ENCODE peak calls at places on chromosomes 12 and 14, in four cellular contexts. M is HepG2, G is A549, L is K562. U is an unnamed sample.

GRCh38 chr12:3896851-3897351 is 23.7 kb upstream of the PARP11 start:
- DNase-seq in L (no peak), G (no peak), M (no peak), U (no peak)

GRCh38 chr12:4031703-4032291 is 158.6 kb upstream of the PARP11 start:
- DNase-seq in G (peak; percentile 15), M (no peak), L (no peak), U (peak; percentile 20)

GRCh38 chr12:54859502-54859901 is 5.2 kb downstream of the MUCL1 start:
- DNase-seq in M (no peak), G (no peak), L (no peak), U (no peak)

GRCh38 chr14:105890474-105891220 is 364.3 kb downstream of the TMEM121 start:
- DNase-seq in M (no peak), G (no peak), L (peak; percentile 1), U (no peak)

GRCh38 chr12:105882404-105882803 is 256.4 kb downstream of the NUAK1 start:
- DNase-seq in L (no peak), M (no peak), G (no peak), U (no peak)

GRCh38 chr14:58907803-58908202 is 270.0 kb downstream of the DACT1 start:
- DNase-seq in L (no peak), G (no peak), M (no peak), U (peak; percentile 31)

GRCh38 chr12:112928978-112929377 is 9.3 kb upstream of the OAS3 start:
- DNase-seq in M (no peak), L (no peak), G (no peak), U (no peak)

GRCh38 chr12:112252184-112252583 is 126.8 kb downstream of the TRAFD1 start:
- DNase-seq in L (no peak), M (no peak), G (no peak), U (peak; percentile 59)

GRCh38 chr12:57756406-57757341 is 1.8 kb downstream of the MARCHF9 start:
- DNase-seq in G (peak; percentile 94), M (no peak), L (peak; percentile 72), U (no peak)

GRCh38 chr12:916240-916639 is 33.3 kb downstream of the RAD52 start:
- DNase-seq in M (no peak), G (no peak), L (no peak), U (no peak)

GRCh38 chr14:83924259-83924658 is 1605.7 kb upstream of the FLRT2 start:
- DNase-seq in L (no peak), M (no peak), G (no peak), U (no peak)

GRCh38 chr12:72133497-72134055 is 138.6 kb upstream of the TRHDE start:
- DNase-seq in M (no peak), L (no peak), G (no peak), U (peak; percentile 1)

GRCh38 chr12:131091413-131091975 is 137.8 kb downstream of the ADGRD1 start:
- DNase-seq in M (no peak), G (no peak), L (no peak), U (no peak)

GRCh38 chr12:110023634-110024023 is 24.4 kb downstream of the ANKRD13A start:
- DNase-seq in L (no peak), G (no peak), M (no peak), U (no peak)

GRCh38 chr14:51258788-51259187 is 18.7 kb downstream of the TMX1 start:
- DNase-seq in L (no peak), M (no peak), G (no peak), U (no peak)

GRCh38 chr12:105552056-105552455 is 221.6 kb downstream of the C12orf75 start:
- DNase-seq in M (no peak), L (no peak), G (no peak), U (no peak)

GRCh38 chr12:57069522-57069921 is 9.1 kb downstream of the NEMP1 start:
- DNase-seq in M (peak; percentile 81), G (peak; percentile 48), L (peak; percentile 43), U (peak; percentile 87)

GRCh38 chr12:69906411-69907216 is 81.6 kb downstream of the MYRFL start:
- DNase-seq in M (no peak), G (no peak), L (no peak), U (no peak)

GRCh38 chr12:89733579-89734201 is 25.1 kb upstream of the ATP2B1 start:
- DNase-seq in M (no peak), L (no peak), G (no peak), U (peak; percentile 90)

GRCh38 chr12:75329918-75330826 is at the start of gene CAPS2:
- DNase-seq in M (peak; percentile 66), L (peak; percentile 72), G (peak; percentile 74), U (peak; percentile 84)

GRCh38 chr12:1189163-1189562 is 198.1 kb downstream of the ERC1 start:
- DNase-seq in G (no peak), M (no peak), L (no peak), U (no peak)

GRCh38 chr14:53126705-53127104 is 26.4 kb downstream of the DDHD1 start:
- DNase-seq in M (no peak), G (no peak), L (no peak), U (no peak)

GRCh38 chr14:51094282-51094821 is 553 bp downstream of the TRIM9 start:
- DNase-seq in M (no peak), G (peak; percentile 22), L (no peak), U (no peak)

GRCh38 chr12:124517260-124518050 is 50.0 kb downstream of the NCOR2 start:
- DNase-seq in G (peak; percentile 59), M (no peak), L (no peak), U (peak; percentile 38)

GRCh38 chr12:126051611-126052107 is 986.4 kb downstream of the AACS start:
- DNase-seq in M (no peak), L (no peak), G (no peak), U (no peak)

GRCh38 chr12:26188132-26188531 is 7.2 kb upstream of the SSPN start:
- DNase-seq in M (no peak), L (no peak), G (no peak), U (peak; percentile 87)

GRCh38 chr14:55136241-55136640 is 7.2 kb downstream of the LGALS3 start:
- DNase-seq in M (no peak), G (no peak), L (no peak), U (peak; percentile 79)

GRCh38 chr14:95156765-95157194 is 549 bp downstream of the DICER1 start:
- DNase-seq in G (peak; percentile 21), L (no peak), M (peak; percentile 7), U (peak; percentile 19)

GRCh38 chr14:50573862-50574261 is 13.9 kb downstream of the ATL1 start:
- DNase-seq in L (no peak), G (no peak), M (no peak), U (no peak)

DNA sequence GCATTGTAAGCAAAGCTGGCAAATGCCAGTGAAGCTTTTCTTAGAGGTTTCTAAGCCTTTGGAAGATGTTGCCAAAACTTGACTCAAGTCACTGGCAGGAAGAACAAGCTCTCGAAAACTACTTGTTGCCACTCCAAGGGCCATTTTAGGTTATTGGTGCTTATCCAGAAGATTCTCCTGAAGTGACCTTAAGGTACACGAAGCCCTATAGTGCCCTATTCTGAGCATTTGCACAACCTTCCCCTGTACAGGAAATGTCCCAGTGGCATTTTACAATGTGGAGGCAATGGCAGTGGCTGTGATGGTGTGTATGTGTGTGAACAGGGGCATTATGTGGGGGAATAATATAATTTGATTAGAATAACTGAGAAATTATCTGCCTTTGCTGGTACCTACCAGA is 89.6 kb upstream of the NOVA1 start:
- DNase-seq in G (no peak), M (no peak), L (no peak), U (no peak)
- TF ChIP-seq SMC3 in G (no peak), M (no peak), L (no peak), U (no peak)

GRCh38 chr14:23009939-23010718 is at the start of gene C14orf93:
- DNase-seq in M (peak; percentile 69), G (peak; percentile 77), L (peak; percentile 92), U (peak; percentile 48)

GRCh38 chr14:23006544-23007419 is 3.2 kb downstream of the C14orf93 start:
- DNase-seq in G (peak; percentile 97), M (peak; percentile 100), L (peak; percentile 97), U (peak; percentile 97)

GRCh38 chr14:23009483-23009938 is 432 bp downstream of the C14orf93 start:
- DNase-seq in L (no peak), G (no peak), M (no peak), U (no peak)

GRCh38 chr14:23005861-23006534 is 3.9 kb downstream of the C14orf93 start:
- DNase-seq in G (no peak), M (no peak), L (no peak), U (peak; percentile 40)

DNA sequence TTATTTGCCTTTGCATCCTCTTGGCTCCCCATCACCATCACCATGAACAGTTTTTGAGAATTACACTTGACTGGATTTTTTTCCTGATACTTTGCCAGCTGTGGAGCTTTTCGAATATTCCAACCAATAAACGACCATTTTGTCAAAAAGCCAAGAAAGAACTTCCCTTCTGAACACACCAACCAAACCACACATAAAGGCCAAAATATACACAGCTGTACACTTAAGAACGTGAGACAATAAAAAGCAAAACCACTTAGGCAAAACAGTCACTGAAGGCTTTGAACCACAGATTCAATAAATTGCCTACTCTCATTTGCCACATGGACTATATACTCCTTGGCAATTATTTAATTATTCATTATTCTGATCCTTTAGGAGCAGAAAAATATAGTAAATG is 1.1 kb downstream of the C14orf93 start:
- DNase-seq in G (no peak), M (no peak), L (no peak), U (no peak)
- TF ChIP-seq BHLHE40 in G (no peak), M (no peak), L (no peak), U (no peak)

DNA sequence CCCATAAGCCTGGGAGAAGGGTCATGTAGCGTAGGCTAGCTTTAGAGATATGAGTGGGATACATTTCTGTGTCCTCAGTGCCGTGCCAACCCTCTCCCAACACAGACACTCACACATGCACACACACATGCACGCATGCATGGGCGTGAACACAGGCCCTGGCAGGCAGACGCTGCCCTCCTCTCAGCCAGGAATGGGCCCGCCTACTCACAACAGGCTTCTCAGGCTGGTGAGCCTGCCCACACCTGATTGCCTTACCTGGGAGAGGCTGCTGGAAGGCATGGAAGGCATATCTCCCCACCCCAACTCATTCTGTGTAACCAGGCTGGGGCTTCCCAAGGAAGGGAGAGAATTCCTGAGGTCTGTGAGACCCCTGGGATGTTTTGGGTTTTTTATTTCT is 12.8 kb upstream of the ACVR1B start:
- DNase-seq in G (no peak), L (no peak), M (no peak), U (no peak)
- TF ChIP-seq SMC3 in G (no peak), L (no peak), M (no peak), U (no peak)

GRCh38 chr12:74185360-74185759 is 352.3 kb upstream of the ATXN7L3B start:
- DNase-seq in L (no peak), M (no peak), G (no peak), U (no peak)
- TF ChIP-seq BHLHE40 in L (no peak), M (no peak), G (no peak), U (no peak)

GRCh38 chr12:14007638-14008037 is 26.2 kb upstream of the GRIN2B start:
- DNase-seq in L (no peak), M (no peak), G (no peak), U (no peak)

GRCh38 chr12:14010989-14011388 is 29.6 kb upstream of the GRIN2B start:
- DNase-seq in M (no peak), L (no peak), G (no peak), U (no peak)
- TF ChIP-seq SMC3 in M (no peak), L (no peak), G (no peak), U (no peak)

U was measured in IMR-90.